ENCODE peak calls at places on chromosome X, in seven cellular contexts. S, P, C, X, U, F and Z are unnamed samples.

GRCh38 chrX:154013614-154014360 is 5.9 kb downstream of the IRAK1 start:
- DNase-seq in C (peak; percentile 50), P (peak; percentile 47), S (peak; percentile 37), U (no peak), F (no peak), X (no peak), Z (peak; percentile 42)

GRCh38 chrX:21056636-21057035 is 317.6 kb upstream of the CNKSR2 start:
- DNase-seq in X (no peak), C (no peak), F (no peak), S (no peak), U (no peak), P (no peak), Z (no peak)

GRCh38 chrX:11632732-11633131 is 33.0 kb downstream of the ARHGAP6 start:
- DNase-seq in S (no peak), C (no peak), P (no peak), F (no peak), X (no peak), U (no peak), Z (no peak)

GRCh38 chrX:155896512-155896911 is 15.4 kb downstream of the VAMP7 start:
- DNase-seq in P (no peak), C (no peak), F (no peak), S (no peak), X (no peak), U (no peak), Z (no peak)

GRCh38 chrX:72276478-72276953 is 532 bp downstream of the RPS4X start:
- DNase-seq in X (no peak), P (no peak), C (no peak), S (no peak), F (no peak), U (no peak), Z (no peak)

GRCh38 chrX:69066021-69066757 is 99.1 kb downstream of the PJA1 start:
- DNase-seq in S (no peak), U (no peak), P (no peak), X (no peak), C (no peak), F (no peak), Z (no peak)

GRCh38 chrX:7316887-7317286 is 168.9 kb upstream of the PUDP start:
- DNase-seq in U (no peak), P (no peak), F (no peak), C (no peak), X (no peak), S (no peak), Z (no peak)

GRCh38 chrX:40146471-40147398 is 49.0 kb upstream of the BCOR start:
- DNase-seq in F (no peak), X (no peak), P (peak; percentile 31), S (no peak), U (no peak), C (peak; percentile 19), Z (no peak)

GRCh38 chrX:41419082-41419481 is 28.1 kb upstream of the NYX start:
- DNase-seq in S (no peak), P (no peak), F (no peak), C (no peak), X (no peak), U (no peak), Z (no peak)